ENCODE peak calls at places on chromosomes 1 and 21, in four cellular contexts. One of them, this sample, is unnamed.

GRCh38 chr1:41383094-41383852 is 22.0 kb downstream of the FOXO6 start:
- DNase-seq in WTC11: no peak
- DNase-seq in SK-N-SH: no peak
- DNase-seq in GM12878: no peak
- DNase-seq in this sample: no peak

GRCh38 chr1:83779565-83779964 is 219.4 kb downstream of the TTLL7 start:
- DNase-seq in WTC11: no peak
- DNase-seq in SK-N-SH: no peak
- DNase-seq in GM12878: no peak
- DNase-seq in this sample: no peak

GRCh38 chr1:163162281-163162937 is 40.3 kb downstream of the RGS5 start:
- DNase-seq in WTC11: no peak
- DNase-seq in SK-N-SH: no peak
- DNase-seq in GM12878: no peak
- DNase-seq in this sample: no peak

GRCh38 chr1:67429011-67429527 is 1.1 kb downstream of the SERBP1 start:
- DNase-seq in WTC11: no peak
- DNase-seq in SK-N-SH: peak; percentile 32
- DNase-seq in GM12878: no peak
- DNase-seq in this sample: peak; percentile 31

GRCh38 chr1:162299018-162299417 is 77.6 kb downstream of the SPATA46 start:
- DNase-seq in WTC11: no peak
- DNase-seq in SK-N-SH: no peak
- DNase-seq in GM12878: no peak
- DNase-seq in this sample: no peak

GRCh38 chr1:3242408-3243270 is 173.6 kb downstream of the PRDM16 start:
- DNase-seq in WTC11: no peak
- DNase-seq in SK-N-SH: no peak
- DNase-seq in GM12878: no peak
- DNase-seq in this sample: no peak

GRCh38 chr1:19036701-19037605 is 80.5 kb upstream of the IFFO2 start:
- DNase-seq in WTC11: peak; percentile 5
- DNase-seq in SK-N-SH: no peak
- DNase-seq in GM12878: no peak
- DNase-seq in this sample: no peak

GRCh38 chr1:51622455-51622913 is 5.6 kb downstream of the OSBPL9 start:
- DNase-seq in WTC11: no peak
- DNase-seq in SK-N-SH: no peak
- DNase-seq in GM12878: no peak
- DNase-seq in this sample: peak; percentile 75

GRCh38 chr1:181453541-181454201 is 29.6 kb upstream of the CACNA1E start:
- DNase-seq in WTC11: no peak
- DNase-seq in SK-N-SH: no peak
- DNase-seq in GM12878: no peak
- DNase-seq in this sample: no peak

GRCh38 chr1:240941706-240942370 is 329.9 kb upstream of the GREM2 start:
- DNase-seq in WTC11: no peak
- DNase-seq in SK-N-SH: no peak
- DNase-seq in GM12878: no peak
- DNase-seq in this sample: no peak

GRCh38 chr1:117656202-117656641 is 50.4 kb downstream of the TENT5C start:
- DNase-seq in WTC11: no peak
- DNase-seq in SK-N-SH: no peak
- DNase-seq in GM12878: peak; percentile 73
- DNase-seq in this sample: peak; percentile 40

GRCh38 chr1:248839168-248839555 is 1.1 kb downstream of the ZNF672 start:
- DNase-seq in WTC11: no peak
- DNase-seq in SK-N-SH: no peak
- DNase-seq in GM12878: no peak
- DNase-seq in this sample: no peak

GRCh38 chr1:248838357-248839167 is 538 bp downstream of the ZNF672 start:
- DNase-seq in WTC11: peak; percentile 94
- DNase-seq in SK-N-SH: peak; percentile 85
- DNase-seq in GM12878: no peak
- DNase-seq in this sample: peak; percentile 80

GRCh38 chr1:248837794-248838356 is at the start of gene ZNF672:
- DNase-seq in WTC11: peak; percentile 98
- DNase-seq in SK-N-SH: peak; percentile 98
- DNase-seq in GM12878: peak; percentile 77
- DNase-seq in this sample: peak; percentile 99

GRCh38 chr1:248834343-248834940 is 3.6 kb upstream of the ZNF672 start:
- DNase-seq in WTC11: no peak
- DNase-seq in SK-N-SH: no peak
- DNase-seq in GM12878: no peak
- DNase-seq in this sample: no peak

DNA sequence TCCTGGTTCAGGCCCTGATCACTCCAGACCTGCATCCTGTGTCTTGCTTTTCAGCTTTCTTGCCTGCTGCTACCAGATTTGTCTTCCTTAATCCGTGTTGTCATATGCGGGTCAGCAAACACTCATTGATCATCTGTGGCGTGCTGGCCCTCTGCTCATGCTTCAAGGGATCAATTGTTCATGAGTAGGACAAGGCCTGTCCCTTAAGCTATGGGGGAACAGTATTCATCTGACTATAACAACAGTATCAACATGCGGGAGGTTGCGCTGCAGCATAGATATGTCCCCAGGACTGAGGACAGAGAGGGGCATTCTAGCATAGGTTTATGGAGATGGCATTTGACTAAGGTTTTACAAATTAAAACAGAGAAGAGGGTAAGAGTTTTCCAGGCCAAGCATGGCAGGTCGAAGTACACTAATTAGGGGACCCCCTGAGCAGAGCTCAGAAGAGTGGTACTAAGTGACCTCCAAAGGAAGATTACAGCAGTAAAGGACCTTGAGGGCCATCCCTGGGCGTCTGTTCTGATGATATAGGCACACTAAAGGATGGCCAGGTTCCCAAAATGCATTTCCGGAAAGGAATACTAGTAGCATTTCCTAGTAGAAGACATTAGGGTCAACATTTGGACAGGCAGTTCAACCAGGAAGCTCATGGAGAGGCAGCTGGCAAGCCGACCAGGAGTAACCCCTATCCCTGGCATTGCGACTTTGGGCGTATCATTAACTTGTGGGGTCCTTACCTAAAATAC is 805 bp upstream of the ZNF672 start:
- DNase-seq in WTC11: no peak
- DNase-seq in SK-N-SH: no peak
- DNase-seq in GM12878: no peak
- DNase-seq in this sample: no peak
- TF ChIP-seq USF1 in WTC11: no peak
- TF ChIP-seq USF1 in SK-N-SH: no peak
- TF ChIP-seq USF1 in GM12878: no peak
- TF ChIP-seq USF1 in this sample: no peak

GRCh38 chr1:168235548-168235885 is 9.7 kb downstream of the SFT2D2 start:
- DNase-seq in WTC11: no peak
- DNase-seq in SK-N-SH: no peak
- DNase-seq in GM12878: no peak
- DNase-seq in this sample: no peak
- TF ChIP-seq USF1 in WTC11: no peak
- TF ChIP-seq USF1 in SK-N-SH: no peak
- TF ChIP-seq USF1 in GM12878: no peak
- TF ChIP-seq USF1 in this sample: no peak

GRCh38 chr1:30684881-30685795 is 38.2 kb downstream of the MATN1 start:
- DNase-seq in WTC11: peak; percentile 99
- DNase-seq in SK-N-SH: peak; percentile 77
- DNase-seq in GM12878: no peak
- DNase-seq in this sample: peak; percentile 84
- TF ChIP-seq USF1 in WTC11: peak; percentile 82
- TF ChIP-seq USF1 in SK-N-SH: no peak
- TF ChIP-seq USF1 in GM12878: no peak
- TF ChIP-seq USF1 in this sample: peak; percentile 42

DNA sequence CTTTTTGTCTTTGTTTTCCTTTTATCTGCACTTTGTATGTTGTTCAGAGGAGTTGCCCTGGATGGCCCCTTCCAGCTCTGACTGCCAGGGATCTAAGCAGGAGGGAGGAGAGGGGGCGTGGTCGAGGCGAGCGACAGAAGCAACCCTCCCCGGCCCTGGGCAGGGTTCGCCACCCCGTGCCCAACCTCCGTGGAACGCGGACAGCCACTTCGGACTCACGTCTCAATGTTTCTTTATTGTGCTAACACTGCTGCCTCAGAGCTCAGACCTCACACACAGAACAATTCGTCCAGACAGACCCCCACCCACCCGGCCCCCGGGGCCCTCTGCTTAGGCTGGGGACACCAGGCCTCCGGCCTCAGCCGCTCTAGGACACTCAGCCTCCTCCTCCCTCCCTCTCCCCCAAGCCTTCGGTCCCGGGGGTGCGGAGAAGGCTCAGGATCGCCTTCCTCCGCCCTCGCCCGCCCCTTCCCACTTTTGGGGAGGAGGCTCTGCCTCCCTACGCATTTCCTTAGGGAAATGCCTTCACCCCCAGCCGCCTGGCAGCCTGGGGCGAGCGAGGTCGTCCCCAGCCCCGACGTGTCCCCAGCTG is 8.3 kb downstream of the VSIG8 start:
- DNase-seq in WTC11: peak; percentile 67
- DNase-seq in SK-N-SH: peak; percentile 72
- DNase-seq in GM12878: no peak
- DNase-seq in this sample: no peak
- TF ChIP-seq USF1 in WTC11: no peak
- TF ChIP-seq USF1 in SK-N-SH: no peak
- TF ChIP-seq USF1 in GM12878: no peak
- TF ChIP-seq USF1 in this sample: no peak

DNA sequence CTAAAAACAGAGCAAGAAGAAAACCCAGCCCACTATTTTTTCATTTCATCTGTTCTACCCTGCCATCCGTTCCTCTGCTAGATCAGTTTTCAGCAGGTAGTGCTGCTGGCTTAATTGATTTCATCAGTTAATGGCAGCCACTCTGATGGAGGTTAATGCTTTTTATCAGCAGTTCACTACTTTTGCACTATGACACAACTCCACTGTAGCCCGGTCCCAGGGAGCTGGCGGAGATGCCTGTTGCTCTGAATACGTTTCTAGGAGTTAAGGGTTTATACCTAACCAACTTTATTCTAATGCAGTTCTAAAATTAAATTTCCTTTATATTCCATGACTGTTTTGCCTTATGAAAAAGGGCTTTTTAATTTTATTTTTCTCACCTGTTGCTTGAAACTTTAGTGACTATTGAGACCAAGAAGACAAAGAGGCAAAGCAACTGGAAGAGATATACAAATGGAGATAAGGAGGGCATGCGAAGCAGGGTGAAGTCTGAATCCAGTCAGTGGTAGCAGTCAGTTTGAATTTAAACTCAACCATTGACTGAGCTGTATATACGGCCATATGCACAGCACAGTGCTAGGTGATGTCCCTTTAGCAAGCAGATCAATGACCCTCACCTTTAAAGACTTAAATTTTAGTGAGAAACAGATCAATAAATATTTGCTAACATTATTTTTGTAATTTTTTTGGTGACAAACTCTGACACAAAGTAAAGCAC is 477.9 kb downstream of the LMO4 start:
- DNase-seq in WTC11: no peak
- DNase-seq in SK-N-SH: no peak
- DNase-seq in GM12878: no peak
- DNase-seq in this sample: no peak
- TF ChIP-seq USF1 in WTC11: no peak
- TF ChIP-seq USF1 in SK-N-SH: no peak
- TF ChIP-seq USF1 in GM12878: no peak
- TF ChIP-seq USF1 in this sample: no peak

DNA sequence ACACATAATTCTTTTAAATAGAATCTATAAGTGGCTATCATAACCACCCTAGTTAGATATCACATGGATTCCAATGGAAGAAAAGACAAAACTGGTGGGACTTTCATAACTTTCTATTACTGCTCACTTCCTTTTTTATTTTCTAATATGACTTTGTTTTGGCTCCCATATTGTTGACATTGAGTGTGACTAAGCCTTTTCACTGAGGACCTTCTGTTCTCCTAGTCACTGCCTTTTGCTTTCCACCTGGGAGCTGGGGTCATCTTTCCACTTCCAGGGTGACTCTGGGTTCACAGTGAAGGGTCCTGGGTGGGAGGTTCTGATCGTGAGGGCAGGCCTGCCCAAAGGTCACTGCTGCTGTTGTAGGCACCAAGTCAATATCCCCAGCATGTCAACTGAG is 275.8 kb downstream of the TGFB2 start:
- DNase-seq in WTC11: no peak
- DNase-seq in SK-N-SH: no peak
- DNase-seq in GM12878: no peak
- DNase-seq in this sample: no peak
- TF ChIP-seq USF1 in WTC11: no peak
- TF ChIP-seq USF1 in SK-N-SH: no peak
- TF ChIP-seq USF1 in GM12878: no peak
- TF ChIP-seq USF1 in this sample: no peak

GRCh38 chr1:234531181-234532132 is 52.5 kb upstream of the TARBP1 start:
- DNase-seq in WTC11: peak; percentile 42
- DNase-seq in SK-N-SH: no peak
- DNase-seq in GM12878: no peak
- DNase-seq in this sample: no peak
- TF ChIP-seq USF1 in WTC11: no peak
- TF ChIP-seq USF1 in SK-N-SH: no peak
- TF ChIP-seq USF1 in GM12878: no peak
- TF ChIP-seq USF1 in this sample: no peak

DNA sequence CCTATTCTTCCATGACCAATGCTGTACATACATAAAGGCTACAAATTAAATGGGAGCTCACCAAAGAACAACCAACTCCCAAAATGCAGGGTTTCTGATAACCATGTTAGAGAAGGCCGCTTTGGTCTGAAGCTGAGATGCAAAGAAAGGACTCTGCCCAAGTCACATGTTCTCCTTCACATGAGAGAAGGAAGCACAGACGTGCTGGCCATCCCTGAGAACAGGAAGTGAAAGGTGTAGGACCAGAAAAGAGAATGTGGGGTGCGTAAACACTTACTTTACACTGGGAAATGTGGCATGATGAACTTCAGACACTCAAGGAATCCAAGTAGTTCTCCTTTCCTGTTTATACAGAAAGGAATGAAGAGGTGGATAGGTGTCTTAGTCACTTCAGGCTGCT is 31.7 kb upstream of the TADA1 start:
- DNase-seq in WTC11: no peak
- DNase-seq in SK-N-SH: no peak
- DNase-seq in GM12878: peak; percentile 17
- DNase-seq in this sample: no peak
- TF ChIP-seq USF1 in WTC11: no peak
- TF ChIP-seq USF1 in SK-N-SH: no peak
- TF ChIP-seq USF1 in GM12878: no peak
- TF ChIP-seq USF1 in this sample: no peak

DNA sequence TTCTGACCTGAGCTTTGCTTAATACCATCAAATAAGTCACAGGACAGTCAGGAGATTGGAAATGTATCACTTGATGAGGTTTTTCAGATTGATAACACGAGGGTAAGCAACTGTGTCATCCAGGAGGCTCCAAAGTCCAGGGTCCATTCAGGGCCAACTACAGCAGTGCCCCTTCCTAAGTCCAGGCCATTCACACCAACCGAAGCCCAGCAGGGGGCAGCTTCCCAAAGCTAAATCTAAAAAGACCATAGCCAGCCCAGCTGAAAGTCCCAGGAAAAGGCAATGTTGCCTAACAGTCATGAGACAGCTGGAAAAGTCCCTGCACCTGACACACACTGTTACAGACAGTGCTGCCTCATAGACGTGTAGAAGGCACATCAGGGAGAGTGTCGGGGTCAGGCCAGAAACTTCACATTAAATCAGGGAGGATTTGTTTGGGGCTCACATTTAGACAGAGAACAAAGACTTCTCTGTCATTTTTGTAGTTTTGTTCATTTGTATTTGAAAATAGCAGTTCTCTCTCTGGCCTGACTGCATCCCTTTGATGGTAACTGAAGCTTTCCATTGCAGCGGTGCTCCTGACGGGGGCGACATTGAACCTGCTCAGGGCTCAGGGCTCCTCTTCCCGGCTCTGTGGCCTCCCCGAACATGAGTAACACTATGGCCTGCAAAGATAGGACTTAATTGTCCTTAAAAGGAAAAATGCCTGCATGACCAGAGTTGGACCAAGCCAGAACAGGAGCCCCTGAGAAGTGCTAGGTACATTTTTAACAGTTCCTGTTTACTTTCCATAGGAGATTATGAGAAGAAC is 200.4 kb downstream of the NRIP1 start:
- DNase-seq in WTC11: peak; percentile 77
- DNase-seq in SK-N-SH: peak; percentile 12
- DNase-seq in GM12878: no peak
- DNase-seq in this sample: peak; percentile 57
- TF ChIP-seq USF1 in WTC11: no peak
- TF ChIP-seq USF1 in SK-N-SH: no peak
- TF ChIP-seq USF1 in GM12878: no peak
- TF ChIP-seq USF1 in this sample: no peak